ENCODE peak calls at places on chromosome X, in four cellular contexts. J is suprapubic skin, P is fibroblast of mammary gland, L is BE2C. F is an unnamed sample.

GRCh38 chrX:95949588-95949987 is 735.1 kb upstream of the DIAPH2 start:
- DNase-seq in J (no peak), L (no peak), P (no peak), F (no peak)

GRCh38 chrX:48468693-48469691 is 1.1 kb downstream of the SLC38A5 start:
- DNase-seq in J (no peak), P (no peak), L (no peak), F (no peak)

GRCh38 chrX:20523626-20524312 is 257.1 kb upstream of the RPS6KA3 start:
- DNase-seq in J (no peak), P (no peak), L (no peak), F (no peak)

GRCh38 chrX:17022205-17022604 is 75.7 kb downstream of the REPS2 start:
- DNase-seq in L (no peak), J (no peak), P (peak; percentile 90), F (no peak)

GRCh38 chrX:15838017-15838416 is 16.6 kb downstream of the AP1S2 start:
- DNase-seq in J (no peak), P (no peak), L (no peak), F (peak; percentile 3)

GRCh38 chrX:121902463-121902862 is 855.1 kb downstream of the GLUD2 start:
- DNase-seq in L (no peak), J (no peak), P (no peak), F (no peak)

GRCh38 chrX:106391284-106391852 is 220.4 kb upstream of the RADX start:
- DNase-seq in L (no peak), P (no peak), J (no peak), F (no peak)

GRCh38 chrX:53319614-53320542 is 38.5 kb upstream of the IQSEC2 start:
- DNase-seq in L (no peak), P (no peak), J (no peak), F (peak; percentile 30)

GRCh38 chrX:69298466-69299140 is 133.3 kb upstream of the PJA1 start:
- DNase-seq in L (no peak), P (peak; percentile 37), J (no peak), F (no peak)

GRCh38 chrX:41145920-41146608 is 60.8 kb downstream of the USP9X start:
- DNase-seq in L (no peak), J (no peak), P (peak; percentile 95), F (no peak)

GRCh38 chrX:68705986-68706385 is 58.5 kb downstream of the STARD8 start:
- DNase-seq in J (no peak), L (no peak), P (no peak), F (no peak)

GRCh38 chrX:23403849-23404248 is 69.2 kb downstream of the PTCHD1 start:
- DNase-seq in J (no peak), L (peak; percentile 46), P (no peak), F (no peak)

GRCh38 chrX:11105080-11105479 is 6.1 kb upstream of the HCCS start:
- DNase-seq in L (no peak), J (no peak), P (peak; percentile 67), F (no peak)

GRCh38 chrX:155744534-155744933 is 131.8 kb upstream of the TMLHE start:
- DNase-seq in J (no peak), L (no peak), P (no peak), F (no peak)

GRCh38 chrX:16807976-16808542 is 21.8 kb downstream of the TXLNG start:
- DNase-seq in J (no peak), L (no peak), P (peak; percentile 80), F (no peak)

GRCh38 chrX:28205905-28206304 is 224.7 kb upstream of the DCAF8L1 start:
- DNase-seq in P (no peak), L (no peak), J (no peak), F (no peak)

GRCh38 chrX:72712094-72712755 is 1.9 kb downstream of the PHKA1 start:
- DNase-seq in L (no peak), P (peak; percentile 43), J (no peak), F (no peak)

GRCh38 chrX:153922932-153923857 is 2.9 kb downstream of the ARHGAP4 start:
- DNase-seq in P (peak; percentile 66), L (peak; percentile 73), J (peak; percentile 83), F (no peak)

GRCh38 chrX:374566-374965 is 12.1 kb downstream of the PPP2R3B start:
- DNase-seq in J (no peak), L (no peak), P (no peak), F (peak; percentile 38)

GRCh38 chrX:71814123-71814912 is 51.2 kb downstream of the CXorf49B start:
- DNase-seq in L (no peak), P (no peak), J (no peak), F (no peak)

GRCh38 chrX:101206471-101206870 is 13.1 kb upstream of the DRP2 start:
- DNase-seq in J (no peak), L (no peak), P (peak; percentile 64), F (no peak)
- TF ChIP-seq CTCF in J (no peak), L (peak; percentile 49), P (peak; percentile 61), F (no peak)

GRCh38 chrX:111444881-111445280 is 32.9 kb upstream of the DCX start:
- DNase-seq in P (no peak), J (no peak), L (no peak), F (no peak)

GRCh38 chrX:111447298-111447697 is 35.3 kb upstream of the DCX start:
- DNase-seq in J (no peak), P (peak; percentile 25), L (peak; percentile 65), F (peak; percentile 58)

GRCh38 chrX:111442791-111443190 is 30.8 kb upstream of the DCX start:
- DNase-seq in L (no peak), P (no peak), J (no peak), F (no peak)

DNA sequence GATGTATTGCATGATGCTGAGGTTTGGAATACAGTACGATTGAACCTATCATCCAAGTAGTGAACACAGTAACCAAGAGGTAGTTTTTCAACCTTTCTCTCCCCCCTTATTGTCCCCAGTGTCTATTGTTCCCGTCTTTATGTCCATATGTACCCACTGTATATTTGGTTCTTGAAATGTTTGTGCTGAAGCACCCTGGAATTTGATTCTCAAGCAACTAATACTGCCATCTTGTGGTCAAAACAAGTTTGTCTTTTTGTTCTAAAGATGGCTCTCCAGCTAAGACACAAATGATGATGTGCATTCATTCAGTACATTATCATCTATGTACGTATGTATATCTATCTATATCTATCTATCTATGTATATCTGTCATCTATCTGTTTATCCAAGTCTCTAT is 33.5 kb upstream of the DCX start:
- DNase-seq in J (no peak), P (peak; percentile 62), L (no peak), F (peak; percentile 21)
- TF ChIP-seq CTCF in J (no peak), P (peak; percentile 66), L (peak; percentile 59), F (peak; percentile 68)

GRCh38 chrX:38882894-38883620 is 81.8 kb downstream of the MID1IP1 start:
- DNase-seq in P (peak; percentile 96), J (no peak), L (no peak), F (no peak)
- TF ChIP-seq CTCF in P (no peak), J (no peak), L (no peak), F (no peak)

DNA sequence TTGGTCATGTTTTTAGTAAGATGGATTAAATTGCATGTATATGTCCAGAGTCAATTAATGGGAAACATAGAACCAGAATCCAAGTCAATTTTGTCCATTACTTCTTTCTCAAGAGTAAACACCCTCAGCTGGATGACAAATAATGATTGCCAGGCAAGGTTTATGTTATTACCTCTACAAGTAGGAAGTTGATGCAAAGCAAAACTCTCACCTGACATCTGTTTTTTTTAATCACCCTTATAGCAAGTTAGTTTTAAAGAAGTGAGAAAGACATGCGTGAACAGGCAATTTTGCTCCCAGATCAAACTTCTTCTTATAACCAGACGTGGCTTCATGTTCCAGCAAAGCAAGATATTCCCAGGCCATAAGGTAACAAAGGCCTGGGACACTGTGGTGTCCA is 348.5 kb upstream of the FTHL17 start:
- DNase-seq in P (no peak), J (no peak), L (no peak), F (no peak)
- TF ChIP-seq CTCF in P (no peak), J (no peak), L (no peak), F (no peak)

GRCh38 chrX:151825927-151826471 is 86.7 kb upstream of the MAGEA4 start:
- DNase-seq in J (no peak), P (peak; percentile 89), L (no peak), F (no peak)
- TF ChIP-seq CTCF in J (no peak), P (peak; percentile 48), L (no peak), F (no peak)

GRCh38 chrX:134692990-134693389 is 34.7 kb upstream of the PLAC1 start:
- DNase-seq in P (peak; percentile 88), J (no peak), L (no peak), F (no peak)
- TF ChIP-seq CTCF in P (no peak), J (no peak), L (no peak), F (no peak)

GRCh38 chrX:2385224-2385623 is 115.6 kb downstream of the DHRSX start:
- DNase-seq in P (peak; percentile 83), J (no peak), L (no peak), F (no peak)
- TF ChIP-seq CTCF in P (no peak), J (no peak), L (no peak), F (no peak)

GRCh38 chrX:47366051-47366722 is 4.2 kb upstream of the ZNF157 start:
- DNase-seq in L (peak; percentile 77), J (peak; percentile 68), P (peak; percentile 73), F (peak; percentile 62)
- TF ChIP-seq CTCF in L (no peak), J (no peak), P (no peak), F (no peak)